ENCODE peak calls at places on chromosome 1, in eight cellular contexts. Q is fibroblast of lung, F is tibial artery, K is SJSA1, T is testis, J is breast epithelium, L is OCI-LY7, I is right cardiac atrium. H is an unnamed sample.
A peak's percentile ranks its signal among the peaks of the same experiment; 100 is the strongest.

GRCh38 chr1:17270891-17271765 is 22.2 kb downstream of the PADI3 start:
- DNase-seq in I (no peak), J (no peak), Q (no peak), K (no peak), T (no peak), F (no peak), L (no peak), H (no peak)

GRCh38 chr1:93056214-93056613 is 22.9 kb upstream of the MTF2 start:
- DNase-seq in L (peak; percentile 46), K (no peak), Q (peak; percentile 29), I (no peak), T (no peak), J (no peak), F (no peak), H (no peak)

GRCh38 chr1:8174807-8175206 is 143.1 kb upstream of the SLC45A1 start:
- DNase-seq in F (no peak), Q (no peak), T (no peak), L (no peak), J (no peak), K (no peak), I (no peak), H (no peak)

GRCh38 chr1:18957136-18957521 is 653 bp upstream of the IFFO2 start:
- DNase-seq in L (no peak), T (peak; percentile 23), I (no peak), Q (no peak), K (no peak), J (peak; percentile 59), F (peak; percentile 78), H (no peak)

GRCh38 chr1:54609301-54609921 is 13.9 kb downstream of the FAM151A start:
- DNase-seq in I (no peak), F (no peak), K (no peak), L (no peak), J (no peak), Q (no peak), T (no peak), H (no peak)

GRCh38 chr1:245751111-245751510 is 596.3 kb downstream of the KIF26B start:
- DNase-seq in F (no peak), T (no peak), L (no peak), K (no peak), J (no peak), I (no peak), Q (peak; percentile 93), H (no peak)

GRCh38 chr1:181159451-181160151 is 71.1 kb downstream of the IER5 start:
- DNase-seq in F (no peak), I (no peak), T (peak; percentile 32), Q (peak; percentile 84), L (no peak), K (no peak), J (no peak), H (no peak)

GRCh38 chr1:114428083-114428754 is 82.8 kb downstream of the TRIM33 start:
- DNase-seq in K (no peak), Q (no peak), J (no peak), I (no peak), F (no peak), T (no peak), L (peak; percentile 19), H (no peak)

GRCh38 chr1:32200226-32201010 is at the start of gene CCDC28B:
- DNase-seq in L (peak; percentile 61), T (peak; percentile 73), Q (peak; percentile 71), F (peak; percentile 87), K (peak; percentile 62), J (peak; percentile 48), I (peak; percentile 82), H (peak; percentile 84)

GRCh38 chr1:3222042-3222692 is 153.2 kb downstream of the PRDM16 start:
- DNase-seq in I (no peak), T (no peak), K (no peak), Q (no peak), L (peak; percentile 67), F (peak; percentile 90), J (no peak), H (no peak)

GRCh38 chr1:47703981-47704596 is 266.2 kb downstream of the FOXD2 start:
- DNase-seq in F (no peak), J (no peak), L (no peak), K (peak; percentile 82), I (no peak), T (no peak), Q (peak; percentile 48), H (no peak)

DNA sequence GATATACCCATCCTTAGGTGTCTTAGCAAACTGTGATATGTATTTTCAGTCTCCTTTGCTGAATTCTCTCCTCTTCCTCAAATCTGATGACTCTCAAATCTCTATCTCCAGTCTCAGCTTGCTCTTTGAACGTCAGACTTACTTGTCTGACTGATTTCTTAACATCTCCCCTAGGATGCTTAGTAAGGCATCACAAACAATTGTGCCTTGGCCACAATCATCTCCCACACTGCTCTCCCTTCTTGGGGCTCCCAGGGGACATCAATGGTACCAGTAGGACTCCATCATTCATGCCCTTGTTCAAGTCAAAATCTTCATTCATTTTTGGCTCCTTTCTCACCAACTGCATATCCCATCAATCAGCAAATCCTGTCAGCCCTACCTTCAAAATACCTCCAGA is 42.0 kb downstream of the GNG12 start:
- DNase-seq in T (no peak), J (no peak), F (no peak), I (no peak), L (no peak), K (no peak), Q (no peak), H (no peak)
- H3K4me3 ChIP-seq in T (no peak overlapping the region), J (no peak overlapping the region), F (no peak overlapping the region), I (no peak overlapping the region), L (no peak overlapping the region), K (peak overlapping the region; percentile 7), Q (no peak overlapping the region), H (no peak overlapping the region)

GRCh38 chr1:153395776-153396175 is 4.9 kb upstream of the S100A8 start:
- DNase-seq in J (peak; percentile 2), Q (no peak), K (no peak), F (peak; percentile 23), T (no peak), L (no peak), I (no peak), H (no peak)

GRCh38 chr1:153392822-153393221 is 1.9 kb upstream of the S100A8 start:
- DNase-seq in I (no peak), J (no peak), K (no peak), L (no peak), Q (no peak), F (no peak), T (no peak), H (no peak)

GRCh38 chr1:153394391-153394790 is 3.5 kb upstream of the S100A8 start:
- DNase-seq in Q (no peak), F (peak; percentile 37), T (no peak), L (no peak), J (peak; percentile 2), I (no peak), K (peak; percentile 24), H (no peak)

GRCh38 chr1:153395136-153395685 is 4.3 kb upstream of the S100A8 start:
- DNase-seq in F (peak; percentile 50), J (peak; percentile 17), L (no peak), Q (no peak), T (no peak), I (no peak), K (no peak), H (peak; percentile 35)

GRCh38 chr1:153393926-153394325 is 3.1 kb upstream of the S100A8 start:
- DNase-seq in Q (no peak), L (no peak), F (peak; percentile 46), I (no peak), T (no peak), K (peak; percentile 35), J (peak; percentile 12), H (no peak)
- H3K4me1 ChIP-seq in Q (no peaks in the 10 kb centered on the region), L (no peaks in the 10 kb centered on the region), F (no peaks in the 10 kb centered on the region), I (no peaks in the 10 kb centered on the region), T (no peaks in the 10 kb centered on the region), K (no peaks in the 10 kb centered on the region), J (no peaks in the 10 kb centered on the region), H (no peaks in the 10 kb centered on the region)

DNA sequence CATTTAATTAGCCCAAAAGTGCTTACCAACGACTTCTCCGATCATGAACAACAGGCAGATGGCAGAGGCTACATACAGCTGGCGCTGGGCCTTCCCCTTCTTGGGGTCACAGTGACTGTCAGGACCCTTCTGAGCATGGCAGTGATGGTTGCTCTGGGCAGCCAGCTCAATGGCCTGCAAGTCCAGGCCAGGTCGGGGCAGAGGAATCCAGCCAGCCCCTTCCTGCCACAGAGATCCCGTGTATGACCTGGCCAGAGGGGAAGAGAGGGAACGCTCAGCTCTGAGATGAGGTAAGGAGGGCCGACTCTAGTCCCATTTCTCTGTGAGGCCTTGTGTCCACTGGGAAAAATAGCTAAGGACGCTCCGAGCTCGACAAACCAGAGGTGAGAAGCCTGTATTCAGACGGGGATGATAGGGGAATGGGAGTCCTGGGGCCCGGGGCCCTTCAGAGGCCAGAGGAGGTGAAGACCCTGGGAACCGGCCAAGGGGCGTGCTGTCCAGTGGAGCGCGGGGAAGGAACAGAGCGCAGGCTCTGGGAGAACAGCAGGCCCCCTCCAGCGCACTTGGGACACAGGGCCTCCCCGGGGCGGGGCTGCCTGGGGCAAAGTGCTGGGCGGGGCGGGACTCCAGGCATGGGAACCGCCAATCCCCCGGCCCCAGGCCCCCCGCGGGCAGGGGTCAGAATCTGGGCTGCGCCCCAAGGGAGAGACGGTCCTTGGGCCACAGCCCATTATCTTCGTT is 777 bp downstream of the SLC30A2 start:
- DNase-seq in L (no peak), F (no peak), J (no peak), I (no peak), Q (no peak), K (no peak), T (no peak), H (no peak)
- H3K27ac ChIP-seq in L (no peak overlapping the region), F (no peak overlapping the region), J (no peak overlapping the region), I (no peak overlapping the region), Q (no peak overlapping the region), K (no peak overlapping the region), T (no peak overlapping the region), H (peak overlapping the region; percentile 54)

GRCh38 chr1:237025358-237026074 is 16.5 kb upstream of the RYR2 start:
- DNase-seq in I (no peak), T (no peak), K (no peak), J (no peak), F (no peak), L (no peak), Q (no peak), H (no peak)
- H3K4me3 ChIP-seq in I (no peak overlapping the region), T (no peak overlapping the region), K (no peak overlapping the region), J (no peak overlapping the region), F (no peak overlapping the region), L (no peak overlapping the region), Q (no peak overlapping the region), H (no peak overlapping the region)

GRCh38 chr1:204287466-204287881 is 72.3 kb downstream of the PLEKHA6 start:
- DNase-seq in F (no peak), T (no peak), J (peak; percentile 37), I (no peak), L (no peak), Q (no peak), K (no peak), H (no peak)
- H3K4me1 ChIP-seq in F (peaks cover 45% of the 10 kb centered on the region), T (peaks cover 35% of the 10 kb centered on the region), J (peaks cover 14% of the 10 kb centered on the region), I (peaks cover 34% of the 10 kb centered on the region), L (peaks cover 9% of the 10 kb centered on the region), Q (peaks cover 4% of the 10 kb centered on the region), K (peaks cover 18% of the 10 kb centered on the region), H (peaks cover 4% of the 10 kb centered on the region)

DNA sequence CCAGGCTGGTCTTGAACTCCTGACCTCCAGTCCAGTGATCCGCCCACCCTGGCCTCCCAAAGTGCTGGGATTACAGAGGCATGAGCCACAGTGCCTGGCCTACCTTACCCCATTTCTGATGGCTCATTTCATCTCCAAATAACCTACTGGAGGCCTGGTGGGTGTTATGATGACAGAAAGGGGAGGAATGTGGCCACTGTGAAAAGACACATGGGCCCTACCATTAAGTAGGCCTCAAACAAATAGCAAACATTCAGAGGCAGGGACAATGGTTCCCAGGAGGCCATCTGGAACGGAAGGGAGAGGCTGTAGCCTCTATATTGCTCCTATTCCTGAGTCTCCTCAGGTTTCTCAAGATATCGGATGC is 930 bp upstream of the FCRLA start:
- DNase-seq in F (no peak), L (no peak), T (no peak), I (no peak), J (no peak), Q (peak; percentile 78), K (no peak), H (no peak)
- H3K27ac ChIP-seq in F (peak overlapping the region; percentile 34), L (peak overlapping the region; percentile 96), T (no peak overlapping the region), I (peak overlapping the region; percentile 72), J (no peak overlapping the region), Q (peak overlapping the region; percentile 81), K (peak overlapping the region; percentile 70), H (peak overlapping the region; percentile 80)